ENCODE peak calls at places on chromosomes 6 and 20, in ten cellular contexts. R is brain microvascular endothelial cell, Z is heart right ventricle, F is AG04449, G is coronary artery, H is tibial artery, V is fibroblast of lung, P is cardiac muscle cell, Y is upper lobe of right lung, E is kidney epithelial cell. T is an unnamed sample.

GRCh38 chr6:56944651-56945050 is 10.3 kb upstream of the BEND6 start:
- DNase-seq in R (no peak), Z (no peak), F (no peak), G (no peak), H (no peak), V (no peak), P (no peak), Y (no peak), E (no peak), T (no peak)

GRCh38 chr20:25290646-25291431 is 43.0 kb downstream of the PYGB start:
- DNase-seq in R (no peak), Z (no peak), F (no peak), G (no peak), H (no peak), V (no peak), P (no peak), Y (no peak), E (no peak), T (no peak)

GRCh38 chr6:168995526-168996100 is 258.0 kb downstream of the THBS2 start:
- DNase-seq in R (no peak), Z (no peak), F (no peak), G (no peak), H (no peak), V (no peak), P (no peak), Y (no peak), E (no peak), T (no peak)

GRCh38 chr6:88491266-88491665 is 325.1 kb upstream of the CNR1 start:
- DNase-seq in R (no peak), Z (no peak), F (no peak), G (no peak), H (no peak), V (no peak), P (no peak), Y (no peak), E (no peak), T (peak)

GRCh38 chr20:61435184-61435822 is 183.2 kb downstream of the CDH4 start:
- DNase-seq in R (no peak), Z (no peak), F (no peak), G (no peak), H (peak), V (no peak), P (no peak), Y (no peak), E (no peak), T (no peak)

GRCh38 chr6:38427492-38428210 is 212.1 kb downstream of the BTBD9 start:
- DNase-seq in R (no peak), Z (no peak), F (no peak), G (no peak), H (no peak), V (no peak), P (no peak), Y (no peak), E (no peak), T (no peak)

GRCh38 chr20:57131601-57132391 is 134.6 kb downstream of the BMP7 start:
- DNase-seq in R (no peak), Z (no peak), F (no peak), G (no peak), H (peak), V (no peak), P (no peak), Y (no peak), E (no peak), T (no peak)

GRCh38 chr6:110826236-110827129 is 11.2 kb upstream of the CDK19 start:
- DNase-seq in R (no peak), Z (no peak), F (no peak), G (no peak), H (no peak), V (no peak), P (no peak), Y (peak), E (no peak), T (peak)

GRCh38 chr20:4091332-4092135 is 76.2 kb upstream of the RNF24 start:
- DNase-seq in R (peak), Z (peak), F (no peak), G (peak), H (no peak), V (peak), P (peak), Y (peak), E (no peak), T (peak)

GRCh38 chr6:151081658-151082057 is 158.1 kb upstream of the AKAP12 start:
- DNase-seq in R (no peak), Z (no peak), F (no peak), G (no peak), H (peak), V (no peak), P (no peak), Y (no peak), E (no peak), T (no peak)

GRCh38 chr6:36216559-36216958 is 20.0 kb downstream of the BRPF3 start:
- DNase-seq in R (peak), Z (no peak), F (no peak), G (no peak), H (no peak), V (peak), P (peak), Y (no peak), E (no peak), T (peak)

GRCh38 chr20:40689100-40689942 is at the start of gene MAFB:
- DNase-seq in R (peak), Z (peak), F (peak), G (peak), H (peak), V (peak), P (peak), Y (peak), E (peak), T (peak)

GRCh38 chr20:43667341-43668132 is 623 bp downstream of the MYBL2 start:
- DNase-seq in R (no peak), Z (no peak), F (no peak), G (no peak), H (no peak), V (peak), P (peak), Y (no peak), E (no peak), T (peak)

GRCh38 chr20:40663991-40664880 is 24.8 kb downstream of the MAFB start:
- DNase-seq in R (no peak), Z (no peak), F (no peak), G (no peak), H (no peak), V (no peak), P (no peak), Y (peak), E (no peak), T (no peak)

GRCh38 chr6:150231456-150231855 is 88.6 kb downstream of the PPP1R14C start:
- DNase-seq in R (peak), Z (no peak), F (no peak), G (no peak), H (no peak), V (peak), P (peak), Y (no peak), E (no peak), T (peak)

GRCh38 chr6:155439376-155439775 is 16.3 kb downstream of the NOX3 start:
- DNase-seq in R (no peak), Z (no peak), F (no peak), G (no peak), H (no peak), V (no peak), P (no peak), Y (no peak), E (no peak), T (no peak)

GRCh38 chr6:165219629-165220028 is 89.8 kb downstream of the C6orf118 start:
- DNase-seq in R (no peak), Z (no peak), F (no peak), G (no peak), H (no peak), V (no peak), P (no peak), Y (no peak), E (no peak), T (no peak)

GRCh38 chr20:44618318-44618731 is 33.2 kb downstream of the ADA start:
- DNase-seq in R (no peak), Z (no peak), F (no peak), G (no peak), H (no peak), V (no peak), P (no peak), Y (peak), E (no peak), T (no peak)

GRCh38 chr6:111861321-111861938 is 11.8 kb downstream of the FYN start:
- DNase-seq in R (no peak), Z (no peak), F (no peak), G (no peak), H (no peak), V (no peak), P (no peak), Y (no peak), E (no peak), T (no peak)

GRCh38 chr6:39166189-39166917 is 51.4 kb upstream of the SAYSD1 start:
- DNase-seq in R (peak), Z (peak), F (no peak), G (no peak), H (peak), V (peak), P (peak), Y (peak), E (no peak), T (peak)

GRCh38 chr20:60215786-60216730 is 257.8 kb downstream of the CDH26 start:
- DNase-seq in R (no peak), Z (no peak), F (no peak), G (no peak), H (no peak), V (no peak), P (no peak), Y (no peak), E (no peak), T (no peak)

GRCh38 chr20:54208492-54209044 is 681 bp downstream of the PFDN4 start:
- DNase-seq in R (peak), Z (peak), F (peak), G (no peak), H (no peak), V (peak), P (peak), Y (no peak), E (no peak), T (peak)

GRCh38 chr6:111872521-111873177 is 603 bp downstream of the FYN start:
- DNase-seq in R (peak), Z (no peak), F (no peak), G (no peak), H (peak), V (peak), P (no peak), Y (no peak), E (no peak), T (peak)

GRCh38 chr20:20457392-20458126 is 89.7 kb downstream of the INSM1 start:
- DNase-seq in R (peak), Z (no peak), F (no peak), G (no peak), H (no peak), V (peak), P (peak), Y (no peak), E (no peak), T (peak)

DNA sequence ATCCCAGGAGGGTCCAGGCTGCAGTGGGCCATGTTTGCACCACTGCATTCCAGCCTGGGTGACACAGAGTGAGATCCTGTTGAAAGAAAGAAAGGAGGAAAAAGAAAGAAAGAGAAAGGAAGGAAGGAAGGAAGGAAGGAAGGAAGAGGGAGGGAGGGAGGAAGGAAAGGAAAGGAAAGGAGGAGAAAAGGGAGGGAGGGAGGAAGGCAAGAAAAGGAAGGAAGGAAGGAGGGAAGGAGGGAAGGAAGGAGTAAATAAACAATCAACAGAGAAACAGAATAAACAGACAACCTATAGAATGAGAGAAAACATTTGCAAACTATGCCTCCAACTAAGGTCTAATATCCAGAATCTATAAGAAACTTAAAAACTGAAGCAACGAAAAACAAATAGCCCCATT is 11.6 kb upstream of the PHACTR1 start:
- DNase-seq in R (no peak), Z (no peak), F (no peak), G (no peak), H (no peak), V (no peak), P (no peak), Y (no peak), E (no peak), T (no peak)
- H3K4me3 ChIP-seq in R (no peak), Z (no peak), F (no peak), G (no peak), H (no peak), V (no peak), P (no peak), Y (no peak), E (no peak), T (no peak)

GRCh38 chr20:35002426-35003210 is 47.0 kb downstream of the MYH7B start:
- DNase-seq in R (no peak), Z (no peak), F (no peak), G (no peak), H (peak), V (no peak), P (no peak), Y (no peak), E (no peak), T (no peak)
- TF ChIP-seq CTCF in R (no peak), Z (no peak), F (no peak), G (no peak), H (no peak), V (no peak), P (no peak), Y (no peak), E (no peak), T (no peak)

GRCh38 chr6:166538297-166539010 is 48.0 kb downstream of the RAMACL start:
- DNase-seq in R (no peak), Z (no peak), F (no peak), G (no peak), H (peak), V (no peak), P (no peak), Y (no peak), E (no peak), T (no peak)

GRCh38 chr6:166541876-166542579 is 44.5 kb downstream of the RAMACL start:
- DNase-seq in R (no peak), Z (no peak), F (no peak), G (no peak), H (peak), V (no peak), P (no peak), Y (no peak), E (no peak), T (no peak)

GRCh38 chr6:166541366-166541765 is 45.1 kb downstream of the RAMACL start:
- DNase-seq in R (no peak), Z (no peak), F (no peak), G (no peak), H (no peak), V (no peak), P (no peak), Y (no peak), E (no peak), T (no peak)

GRCh38 chr6:166542580-166542912 is 43.9 kb downstream of the RAMACL start:
- DNase-seq in R (no peak), Z (no peak), F (no peak), G (no peak), H (peak), V (peak), P (no peak), Y (no peak), E (no peak), T (no peak)

DNA sequence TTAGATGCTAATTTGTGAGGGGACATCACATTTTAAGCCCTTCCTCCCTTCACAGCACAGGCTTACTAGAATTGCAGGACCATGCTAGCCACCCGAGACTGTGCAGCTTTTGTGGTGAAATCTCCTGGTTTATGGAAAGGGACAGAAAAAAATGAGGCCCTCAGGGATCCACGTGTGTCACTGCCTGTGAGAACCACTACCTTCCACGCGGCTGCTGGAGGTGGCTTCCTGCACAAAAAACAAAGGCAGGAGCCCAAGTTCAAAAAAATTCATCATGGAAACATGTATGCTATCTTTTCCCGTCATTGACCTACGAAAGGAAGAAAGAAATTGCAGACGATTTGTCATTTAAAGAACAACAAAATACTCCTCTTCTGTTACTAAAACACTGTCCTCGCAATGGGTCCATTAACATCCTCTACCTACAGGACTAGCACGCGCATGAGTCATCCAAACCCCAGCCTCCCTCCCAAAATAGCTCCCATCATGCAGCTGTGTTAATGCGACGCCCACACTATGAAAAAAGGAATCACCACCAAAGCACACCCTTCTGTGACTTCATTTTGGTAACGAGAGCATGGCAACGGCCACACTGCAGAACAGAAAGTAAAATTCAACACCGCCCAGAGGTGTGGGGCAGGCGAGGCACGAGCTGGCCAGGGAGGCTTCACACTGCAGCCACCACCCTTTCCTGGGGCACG is 45.7 kb downstream of the RAMACL start:
- DNase-seq in R (no peak), Z (peak), F (no peak), G (no peak), H (peak), V (peak), P (no peak), Y (no peak), E (no peak), T (peak)
- H3K4me3 ChIP-seq in R (no peak), Z (no peak), F (no peak), G (no peak), H (no peak), V (no peak), P (no peak), Y (peak), E (no peak), T (peak)

DNA sequence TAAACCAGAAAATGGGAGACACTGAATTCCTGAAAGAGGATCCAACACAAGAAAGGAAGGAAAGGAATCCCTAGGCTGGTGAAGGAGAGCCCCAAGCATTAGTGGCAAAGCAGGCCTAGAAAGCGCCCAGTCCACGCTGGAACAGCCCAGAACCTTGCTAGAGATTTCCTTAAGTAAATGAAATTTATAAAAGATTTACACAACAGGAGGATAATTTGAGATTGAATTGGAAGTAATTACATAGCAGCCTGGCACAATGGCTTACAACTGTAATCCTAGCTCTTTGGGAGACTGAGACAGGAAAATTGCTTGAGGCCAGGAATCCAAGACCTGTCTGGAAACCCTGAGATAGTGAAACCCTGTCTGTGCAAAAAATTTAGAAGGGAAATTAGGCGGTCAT is 26.8 kb upstream of the C20orf144 start:
- DNase-seq in R (no peak), Z (no peak), F (no peak), G (peak), H (no peak), V (no peak), P (no peak), Y (no peak), E (no peak), T (no peak)
- TF ChIP-seq CTCF in R (no peak), Z (no peak), F (no peak), G (no peak), H (no peak), V (no peak), P (no peak), Y (no peak), E (no peak), T (no peak)

GRCh38 chr6:163419413-163420314 is 5.1 kb downstream of the QKI start:
- DNase-seq in R (no peak), Z (no peak), F (no peak), G (no peak), H (no peak), V (peak), P (peak), Y (no peak), E (no peak), T (peak)
- H3K4me3 ChIP-seq in R (peak), Z (peak), F (no peak), G (peak), H (peak), V (peak), P (peak), Y (peak), E (no peak), T (peak)

GRCh38 chr20:38727602-38728236 is 3.4 kb downstream of the SLC32A1 start:
- DNase-seq in R (no peak), Z (no peak), F (no peak), G (no peak), H (no peak), V (no peak), P (no peak), Y (no peak), E (no peak), T (no peak)

GRCh38 chr20:38725458-38725958 is 1.2 kb downstream of the SLC32A1 start:
- DNase-seq in R (no peak), Z (no peak), F (no peak), G (no peak), H (no peak), V (no peak), P (no peak), Y (no peak), E (no peak), T (no peak)

GRCh38 chr20:38725959-38726848 is 1.9 kb downstream of the SLC32A1 start:
- DNase-seq in R (no peak), Z (peak), F (no peak), G (no peak), H (no peak), V (no peak), P (peak), Y (no peak), E (no peak), T (peak)

GRCh38 chr20:38728237-38728761 is 4.0 kb downstream of the SLC32A1 start:
- DNase-seq in R (no peak), Z (no peak), F (no peak), G (no peak), H (no peak), V (no peak), P (no peak), Y (no peak), E (no peak), T (no peak)

DNA sequence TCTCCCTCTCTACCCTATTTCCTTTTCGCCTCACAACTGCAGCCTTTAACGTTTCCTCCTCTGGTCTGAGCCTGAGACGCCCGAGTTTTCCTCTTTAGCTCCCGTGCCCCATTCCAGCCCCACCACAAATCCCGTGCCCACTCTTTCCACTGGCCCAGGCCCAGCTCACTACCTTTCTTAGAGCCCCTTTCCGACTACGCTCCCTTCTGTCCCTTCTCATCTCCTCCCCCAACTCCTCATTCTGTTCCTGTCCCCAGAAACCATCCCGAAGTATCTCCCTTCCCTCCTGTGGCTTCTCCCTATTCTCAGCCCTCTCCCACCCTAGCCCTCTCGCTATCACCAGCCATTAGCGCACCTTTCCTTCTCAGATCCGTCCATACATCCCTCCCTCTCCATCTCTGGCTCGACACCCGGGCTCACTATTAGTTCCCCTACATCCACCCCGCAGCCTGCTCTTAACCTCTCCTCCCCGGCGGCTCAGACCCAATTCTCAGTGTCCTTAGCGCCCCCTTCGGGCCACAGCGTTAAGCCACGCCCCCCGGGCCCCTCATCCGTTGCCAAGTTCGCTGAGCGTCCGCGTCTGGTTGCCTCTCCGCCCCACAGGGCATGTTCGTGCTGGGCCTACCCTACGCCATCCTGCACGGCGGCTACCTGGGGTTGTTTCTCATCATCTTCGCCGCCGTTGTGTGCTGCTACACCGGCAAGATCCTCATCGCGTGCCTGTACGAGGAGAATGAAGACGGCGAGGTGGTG is 2.7 kb downstream of the SLC32A1 start:
- DNase-seq in R (no peak), Z (no peak), F (no peak), G (no peak), H (no peak), V (no peak), P (peak), Y (no peak), E (no peak), T (peak)
- TF ChIP-seq CTCF in R (peak), Z (peak), F (peak), G (no peak), H (no peak), V (no peak), P (peak), Y (no peak), E (peak), T (peak)

GRCh38 chr6:52498538-52499017 is 78.3 kb downstream of the TRAM2 start:
- DNase-seq in R (no peak), Z (no peak), F (no peak), G (no peak), H (no peak), V (no peak), P (no peak), Y (no peak), E (no peak), T (no peak)
- H3K4me3 ChIP-seq in R (no peak), Z (no peak), F (no peak), G (no peak), H (no peak), V (no peak), P (no peak), Y (no peak), E (no peak), T (no peak)

GRCh38 chr6:21590345-21590744 is 3.2 kb upstream of the SOX4 start:
- DNase-seq in R (no peak), Z (no peak), F (no peak), G (no peak), H (no peak), V (no peak), P (peak), Y (no peak), E (no peak), T (no peak)
- TF ChIP-seq CTCF in R (peak), Z (no peak), F (no peak), G (no peak), H (no peak), V (no peak), P (no peak), Y (no peak), E (no peak), T (peak)

T was measured in fibroblast of mammary gland.